ENCODE peak calls at places on chromosomes 2 and 18, in six cellular contexts. U is HCT116, N is IMR-90, J is MM.1S, Y is lung, Q is mammary epithelial cell. I is an unnamed sample.

GRCh38 chr2:233025706-233026105 is 6.8 kb upstream of the NEU2 start:
- DNase-seq in J (no peak), N (no peak), Y (no peak), Q (no peak), U (no peak), I (no peak)

GRCh38 chr18:42047721-42048120 is 92.7 kb downstream of the PIK3C3 start:
- DNase-seq in U (no peak), J (no peak), Q (peak), Y (no peak), N (peak), I (no peak)

GRCh38 chr2:128605931-128606330 is 287.3 kb upstream of the HS6ST1 start:
- DNase-seq in J (no peak), Q (no peak), U (no peak), N (no peak), Y (no peak), I (no peak)

GRCh38 chr2:199329466-199329865 is 128.3 kb downstream of the SATB2 start:
- DNase-seq in J (no peak), N (peak), U (no peak), Q (no peak), Y (no peak), I (no peak)

GRCh38 chr2:120605231-120605935 is 130.3 kb upstream of the GLI2 start:
- DNase-seq in J (no peak), Q (no peak), N (peak), Y (peak), U (no peak), I (no peak)

GRCh38 chr18:77004555-77005380 is 127.8 kb downstream of the MBP start:
- DNase-seq in U (no peak), Q (no peak), J (no peak), Y (no peak), N (no peak), I (no peak)

GRCh38 chr2:38377501-38378258 is 607 bp upstream of the ATL2 start:
- DNase-seq in N (peak), J (peak), U (no peak), Y (peak), Q (no peak), I (peak)

GRCh38 chr18:50072146-50072545 is 122.8 kb downstream of the MYO5B start:
- DNase-seq in Y (no peak), Q (no peak), N (no peak), J (no peak), U (no peak), I (no peak)

GRCh38 chr2:200252661-200253067 is 53.8 kb upstream of the SPATS2L start:
- DNase-seq in N (peak), Q (peak), J (no peak), U (no peak), Y (no peak), I (no peak)

GRCh38 chr2:232325324-232326273 is 53.0 kb upstream of the ALPP start:
- DNase-seq in U (no peak), Y (peak), J (no peak), Q (no peak), N (peak), I (no peak)

GRCh38 chr18:10508546-10508945 is 17.3 kb upstream of the NAPG start:
- DNase-seq in Q (peak), Y (no peak), J (no peak), N (no peak), U (no peak), I (no peak)

DNA sequence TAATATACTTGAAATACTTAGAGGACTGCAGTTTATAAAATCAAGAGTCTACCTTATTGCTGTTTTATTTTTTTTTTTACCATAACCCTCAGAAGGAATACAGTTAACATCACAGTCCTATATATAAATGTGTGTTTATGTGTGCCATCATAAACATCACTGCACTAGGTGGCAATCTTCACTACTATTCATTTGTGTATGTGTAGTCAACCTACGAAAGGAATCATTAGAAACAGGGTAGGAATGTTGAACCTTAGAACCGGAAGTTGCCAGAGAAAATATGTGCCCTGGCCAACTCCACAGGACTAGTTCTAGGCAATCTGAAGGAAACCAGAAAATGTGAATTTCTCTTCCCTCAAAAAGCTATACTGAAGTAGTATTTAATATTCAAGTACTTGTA is 3.4 kb downstream of the GEN1 start:
- DNase-seq in N (peak), Q (peak), Y (no peak), J (no peak), U (no peak), I (peak)
- TF ChIP-seq CTCF in N (no peak), Q (peak), Y (no peak), J (no peak), U (no peak), I (peak)

GRCh38 chr2:237096911-237097310 is 11.2 kb downstream of the COPS8 start:
- DNase-seq in Y (no peak), Q (peak), N (peak), U (no peak), J (no peak), I (no peak)
- H3K27ac ChIP-seq in Y (peak), Q (peak), N (peak), U (no peak), J (no peak), I (peak)

GRCh38 chr2:71281950-71282349 is 49.6 kb upstream of the ZNF638 start:
- DNase-seq in Q (no peak), U (no peak), J (no peak), N (no peak), Y (no peak), I (no peak)

GRCh38 chr2:71277536-71278103 is 50.7 kb upstream of the PAIP2B start:
- DNase-seq in J (peak), Q (peak), Y (no peak), N (no peak), U (peak), I (peak)

GRCh38 chr2:71283131-71283530 is 48.5 kb upstream of the ZNF638 start:
- DNase-seq in N (no peak), U (no peak), Q (no peak), J (no peak), Y (no peak), I (no peak)

GRCh38 chr2:71285706-71286105 is 45.9 kb upstream of the ZNF638 start:
- DNase-seq in J (no peak), U (no peak), Y (no peak), Q (no peak), N (no peak), I (no peak)

GRCh38 chr2:71282493-71282892 is 49.1 kb upstream of the ZNF638 start:
- DNase-seq in J (peak), Q (peak), U (no peak), N (no peak), Y (no peak), I (no peak)
- TF ChIP-seq CTCF in J (peak), Q (no peak), U (peak), N (no peak), Y (no peak), I (no peak)

DNA sequence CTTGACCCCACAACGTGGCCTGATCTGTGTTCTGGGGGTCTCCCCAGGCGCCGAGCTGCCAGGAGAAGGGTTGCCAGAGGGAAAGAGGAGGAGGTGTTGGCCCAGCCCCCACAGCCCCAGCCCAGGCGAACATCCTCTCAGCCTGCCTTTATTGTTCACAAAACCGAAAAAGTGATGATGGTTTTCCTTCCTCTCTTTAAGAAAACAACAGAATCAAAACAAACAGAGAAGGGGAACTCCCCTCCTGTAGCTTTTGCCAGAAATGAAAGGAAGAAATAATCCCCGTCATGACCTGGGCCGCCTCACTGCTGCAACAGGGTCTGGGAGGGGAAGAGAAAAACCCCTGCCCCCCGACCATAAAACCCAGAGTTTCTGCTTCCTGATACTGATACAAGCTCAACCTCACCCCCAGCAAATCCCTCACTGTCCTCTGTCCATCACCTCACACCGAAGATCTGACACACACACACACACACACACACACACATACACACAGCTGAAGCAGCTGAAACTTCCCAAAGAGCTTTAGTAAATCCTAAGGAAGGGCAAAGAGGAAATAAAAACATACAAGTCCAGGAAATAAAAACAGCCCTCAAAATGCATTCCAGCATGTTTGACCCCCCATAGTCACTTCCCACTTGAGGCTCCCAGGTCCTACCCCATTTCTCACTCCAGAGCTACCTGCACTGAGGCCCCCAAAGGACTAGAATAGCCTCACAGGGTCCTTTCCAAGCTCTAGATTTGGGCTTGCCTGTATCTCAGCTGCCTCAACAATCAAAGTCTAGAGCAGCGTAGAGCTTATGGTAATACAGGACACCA is 51.8 kb downstream of the ZFP36L2 start:
- DNase-seq in Q (no peak), U (no peak), Y (no peak), J (peak), N (no peak), I (no peak)
- H3K27ac ChIP-seq in Q (no peak), U (no peak), Y (peak), J (peak), N (no peak), I (peak)

GRCh38 chr2:74740395-74741075 is 86.5 kb downstream of the SEMA4F start:
- DNase-seq in N (peak), U (peak), Y (peak), Q (peak), J (no peak), I (peak)
- TF ChIP-seq CTCF in N (peak), U (no peak), Y (no peak), Q (no peak), J (no peak), I (no peak)

DNA sequence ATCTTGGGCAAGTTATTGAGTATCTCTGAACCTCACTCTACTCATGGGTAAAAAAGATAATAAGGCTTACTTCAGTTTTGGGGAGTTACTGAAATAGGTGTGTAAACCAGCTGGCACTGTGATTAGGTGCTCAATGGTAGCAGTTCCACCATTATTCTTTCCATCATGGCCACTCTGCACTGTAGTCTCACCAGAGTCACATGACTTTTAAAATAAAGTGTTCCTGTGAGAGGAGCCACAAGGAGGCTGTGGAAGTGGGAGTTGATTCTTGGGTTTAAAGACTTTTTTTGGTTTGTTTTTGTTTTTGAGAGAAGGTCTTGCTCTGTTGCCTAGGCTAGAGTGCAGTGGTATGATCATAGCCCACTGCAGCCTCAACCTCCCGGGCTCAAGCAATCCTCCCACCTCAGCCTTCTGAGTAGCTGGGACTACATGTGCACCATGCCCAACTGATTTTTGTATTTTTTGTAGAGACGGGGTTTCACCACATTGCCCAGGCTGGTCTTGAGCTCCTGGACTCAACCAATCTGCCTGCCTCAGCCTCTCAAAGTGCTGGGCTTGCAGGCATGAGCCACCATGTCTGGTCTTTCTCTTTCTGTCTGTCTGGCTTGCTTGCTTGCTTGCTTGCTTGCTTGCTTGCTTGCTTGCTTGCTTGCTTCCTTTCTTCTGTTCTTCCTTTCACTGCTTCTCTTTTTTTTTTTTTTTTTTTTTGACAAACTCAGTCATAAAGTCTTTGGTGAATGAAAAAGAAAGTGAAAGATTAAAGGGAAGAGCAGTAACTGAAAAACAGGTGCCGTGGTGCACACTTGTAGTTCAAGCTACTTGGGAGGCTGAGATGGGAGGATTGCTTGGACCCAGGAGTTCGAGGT is 21.2 kb upstream of the ACVR1 start:
- DNase-seq in Y (no peak), Q (no peak), J (peak), N (no peak), U (no peak), I (no peak)
- H3K27ac ChIP-seq in Y (no peak), Q (no peak), J (peak), N (no peak), U (no peak), I (no peak)

GRCh38 chr2:212987492-212987891 is 163.9 kb downstream of the IKZF2 start:
- DNase-seq in N (no peak), U (no peak), J (no peak), Y (no peak), Q (no peak), I (no peak)
- TF ChIP-seq CTCF in N (no peak), U (no peak), J (no peak), Y (no peak), Q (peak), I (no peak)

DNA sequence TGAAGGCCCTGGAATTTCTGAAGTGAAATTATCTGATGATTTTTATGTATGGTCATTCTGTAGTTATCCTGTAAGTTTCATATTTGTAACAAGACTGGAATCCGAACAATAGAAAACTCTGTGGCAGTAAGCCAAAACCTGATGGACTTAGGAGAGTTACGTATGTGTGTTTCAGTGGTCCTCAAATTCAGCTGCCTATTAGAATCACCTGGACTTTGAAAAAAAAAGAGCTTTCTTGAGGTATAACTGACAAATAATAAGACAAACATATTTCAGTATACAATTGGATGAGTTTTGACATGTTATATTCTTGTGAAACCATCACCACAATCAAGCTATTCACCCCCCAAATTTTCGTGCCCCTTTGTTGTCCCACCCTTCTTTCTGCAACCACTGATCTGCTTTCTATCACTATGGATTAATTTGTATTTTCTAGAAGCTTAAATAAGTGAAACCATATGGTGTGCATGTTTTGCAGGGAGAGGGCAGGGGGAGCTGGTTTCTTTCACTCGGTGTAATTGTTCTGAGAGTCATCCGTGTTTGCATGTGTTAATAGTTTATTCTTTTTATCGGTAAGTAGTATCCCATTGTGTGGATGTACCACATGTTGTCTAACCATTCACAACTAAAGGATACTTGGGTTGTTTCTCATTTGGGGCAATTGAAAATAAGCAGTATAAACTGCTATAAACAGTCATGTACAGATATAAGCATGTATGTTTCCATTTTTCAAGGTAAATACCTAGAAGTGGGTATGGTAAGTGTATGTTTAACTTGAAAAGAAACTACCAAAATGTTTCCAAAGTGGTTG is 50.2 kb upstream of the EML4 start:
- DNase-seq in Y (no peak), Q (no peak), J (no peak), N (no peak), U (no peak), I (no peak)
- H3K27ac ChIP-seq in Y (no peak), Q (no peak), J (peak), N (no peak), U (peak), I (no peak)

GRCh38 chr2:188983427-188984101 is 9.4 kb downstream of the COL3A1 start:
- DNase-seq in U (peak), Q (no peak), J (no peak), Y (no peak), N (peak), I (no peak)
- TF ChIP-seq CTCF in U (peak), Q (peak), J (no peak), Y (no peak), N (peak), I (peak)

GRCh38 chr2:45765847-45766254 is 114.4 kb downstream of the PRKCE start:
- DNase-seq in U (no peak), Q (no peak), N (peak), J (no peak), Y (no peak), I (no peak)

GRCh38 chr2:45765007-45765767 is 113.7 kb downstream of the PRKCE start:
- DNase-seq in N (no peak), J (no peak), Y (no peak), Q (no peak), U (no peak), I (no peak)

GRCh38 chr2:45763797-45764196 is 112.3 kb downstream of the PRKCE start:
- DNase-seq in U (no peak), J (no peak), Y (no peak), N (no peak), Q (no peak), I (no peak)

GRCh38 chr2:45761660-45762059 is 110.2 kb downstream of the PRKCE start:
- DNase-seq in J (no peak), N (no peak), Q (no peak), Y (no peak), U (no peak), I (no peak)

DNA sequence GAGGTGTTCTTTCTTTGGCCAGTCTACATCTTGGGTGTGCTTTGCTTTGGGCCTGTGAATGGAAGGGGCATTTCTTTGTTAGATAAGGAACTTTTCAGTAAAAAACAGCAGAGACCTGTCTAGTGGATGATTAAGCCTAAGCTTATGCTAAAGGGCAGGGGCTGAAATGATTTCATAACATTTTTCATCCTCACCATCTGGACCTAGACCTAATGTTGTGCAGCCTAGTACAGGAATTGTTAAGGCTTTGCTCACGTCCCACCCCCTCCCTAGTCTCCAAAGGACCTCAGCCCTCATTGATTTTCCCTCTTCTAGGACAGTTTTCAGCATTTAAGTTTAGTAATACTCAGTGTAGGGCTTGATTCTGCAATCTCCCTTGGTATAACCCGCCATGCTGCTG is 111.8 kb downstream of the PRKCE start:
- DNase-seq in J (no peak), Y (no peak), U (no peak), Q (no peak), N (peak), I (no peak)
- H3K27ac ChIP-seq in J (no peak), Y (no peak), U (no peak), Q (no peak), N (no peak), I (no peak)